ENCODE peak calls at places on chromosome 22, in ten cellular contexts. D is cardiac fibroblast; U is PC-3; L is CD8-positive, alpha-beta T cell; G is astrocyte of the spinal cord; A is HFFc6; T is A673; W is BE2C; B is lower lobe of right lung; K is psoas muscle. Z is an unnamed sample.
A peak's percentile ranks its signal among the peaks of the same experiment; 100 is the strongest.

GRCh38 chr22:30941363-30941740 is 27.2 kb downstream of the MORC2 start:
- DNase-seq in D (no peak), U (no peak), L (peak; percentile 66), G (no peak), A (no peak), T (no peak), W (no peak), B (no peak), K (no peak), Z (no peak)

GRCh38 chr22:35893698-35894097 is 134.9 kb downstream of the RBFOX2 start:
- DNase-seq in D (peak; percentile 43), U (no peak), L (no peak), G (no peak), A (no peak), T (no peak), W (no peak), B (no peak), K (no peak), Z (no peak)

GRCh38 chr22:37760152-37760551 is 47.6 kb upstream of the GCAT start:
- DNase-seq in D (no peak), U (no peak), L (no peak), G (no peak), A (no peak), T (no peak), W (no peak), B (no peak), K (no peak), Z (no peak)

GRCh38 chr22:49838771-49839717 is 11.4 kb upstream of the BRD1 start:
- DNase-seq in D (no peak), U (no peak), L (peak; percentile 87), G (peak; percentile 19), A (no peak), T (peak; percentile 54), W (no peak), B (peak; percentile 45), K (no peak), Z (no peak)

GRCh38 chr22:46025973-46026906 is 49.3 kb upstream of the WNT7B start:
- DNase-seq in D (no peak), U (no peak), L (no peak), G (no peak), A (no peak), T (no peak), W (no peak), B (peak; percentile 28), K (no peak), Z (no peak)

GRCh38 chr22:44268431-44269116 is 44.2 kb downstream of the SHISAL1 start:
- DNase-seq in D (no peak), U (no peak), L (no peak), G (no peak), A (no peak), T (no peak), W (no peak), B (peak; percentile 36), K (no peak), Z (no peak)

GRCh38 chr22:49693848-49694247 is 133.8 kb downstream of the BRD1 start:
- DNase-seq in D (no peak), U (no peak), L (no peak), G (no peak), A (no peak), T (no peak), W (no peak), B (no peak), K (no peak), Z (no peak)

GRCh38 chr22:45896961-45897538 is 79.9 kb downstream of the WNT7B start:
- DNase-seq in D (no peak), U (no peak), L (no peak), G (no peak), A (no peak), T (no peak), W (peak; percentile 74), B (peak; percentile 28), K (peak; percentile 6), Z (no peak)

GRCh38 chr22:45578524-45579147 is 76.0 kb downstream of the FBLN1 start:
- DNase-seq in D (no peak), U (no peak), L (no peak), G (no peak), A (no peak), T (no peak), W (no peak), B (no peak), K (no peak), Z (no peak)

GRCh38 chr22:20392983-20393704 is 807 bp upstream of the ZNF74 start:
- DNase-seq in D (no peak), U (no peak), L (no peak), G (no peak), A (no peak), T (no peak), W (no peak), B (no peak), K (no peak), Z (no peak)

GRCh38 chr22:20395181-20395896 is 1.4 kb downstream of the ZNF74 start:
- DNase-seq in D (no peak), U (no peak), L (no peak), G (no peak), A (no peak), T (no peak), W (no peak), B (no peak), K (no peak), Z (no peak)

GRCh38 chr22:20391222-20391621 is 2.7 kb upstream of the ZNF74 start:
- DNase-seq in D (no peak), U (no peak), L (no peak), G (no peak), A (no peak), T (no peak), W (no peak), B (no peak), K (no peak), Z (no peak)

GRCh38 chr22:20395897-20396287 is 1.9 kb downstream of the ZNF74 start:
- DNase-seq in D (no peak), U (no peak), L (no peak), G (no peak), A (no peak), T (no peak), W (no peak), B (no peak), K (no peak), Z (no peak)

GRCh38 chr22:20393705-20394476 is at the start of gene ZNF74:
- DNase-seq in D (peak; percentile 92), U (peak; percentile 84), L (peak; percentile 90), G (peak; percentile 95), A (peak; percentile 82), T (peak; percentile 97), W (peak; percentile 91), B (peak; percentile 95), K (peak; percentile 92), Z (peak; percentile 81)
- TF ChIP-seq CTCF in D (no peak), U (no peak), L (no peak), G (no peak), A (peak; percentile 21), T (no peak), W (no peak), B (no peak), K (no peak), Z (no peak)

DNA sequence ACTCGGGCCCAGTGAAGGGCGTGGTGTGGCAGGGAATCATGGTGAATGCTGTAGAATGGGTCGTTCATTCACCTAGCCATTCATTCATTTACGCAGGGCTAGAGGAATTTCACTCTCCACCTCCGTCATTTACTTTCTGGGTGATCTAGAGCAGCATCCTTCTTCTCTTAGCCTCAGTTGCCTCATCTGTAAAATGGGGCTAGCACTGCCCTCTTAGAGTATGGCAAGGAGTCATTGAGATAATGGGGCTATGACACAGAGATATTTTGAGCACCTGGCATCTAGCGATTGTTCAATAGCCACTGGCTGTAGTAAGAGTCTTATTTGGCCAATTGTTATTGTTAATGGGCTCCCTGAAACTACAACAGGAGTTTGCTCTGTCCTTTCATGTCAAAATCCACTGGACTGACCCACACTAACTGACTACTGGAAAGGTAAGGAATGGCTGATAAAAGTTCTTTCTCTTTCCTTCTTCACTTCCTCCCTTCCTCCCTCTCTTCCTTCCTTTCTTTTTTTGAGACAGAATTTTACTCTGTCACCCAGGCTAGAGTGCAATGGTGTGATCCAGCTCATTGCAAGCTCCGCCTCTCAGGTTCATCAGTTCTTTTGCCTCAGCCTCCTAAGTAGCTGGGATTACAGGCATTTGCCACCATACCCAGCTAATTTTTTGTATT is 85.4 kb downstream of the IGLL1 start:
- DNase-seq in D (no peak), U (no peak), L (no peak), G (no peak), A (no peak), T (no peak), W (no peak), B (no peak), K (no peak), Z (no peak)
- TF ChIP-seq CTCF in D (no peak), U (no peak), L (no peak), G (no peak), A (no peak), T (no peak), W (no peak), B (no peak), K (no peak), Z (no peak)

GRCh38 chr22:39242809-39243442 is 1.9 kb downstream of the PDGFB start:
- DNase-seq in D (peak; percentile 33), U (peak; percentile 73), L (peak; percentile 73), G (no peak), A (no peak), T (peak; percentile 30), W (no peak), B (no peak), K (no peak), Z (no peak)
- TF ChIP-seq CTCF in D (no peak), U (no peak), L (no peak), G (no peak), A (no peak), T (no peak), W (no peak), B (no peak), K (no peak), Z (no peak)

GRCh38 chr22:41596776-41597634 is 7.4 kb upstream of the PMM1 start:
- DNase-seq in D (peak; percentile 60), U (peak; percentile 48), L (no peak), G (peak; percentile 41), A (peak; percentile 18), T (peak; percentile 49), W (peak; percentile 81), B (peak; percentile 78), K (peak; percentile 45), Z (peak; percentile 49)

GRCh38 chr22:41595703-41596102 is 6.1 kb upstream of the PMM1 start:
- DNase-seq in D (no peak), U (no peak), L (no peak), G (no peak), A (no peak), T (no peak), W (no peak), B (no peak), K (no peak), Z (no peak)

GRCh38 chr22:41598891-41599635 is 9.4 kb upstream of the PMM1 start:
- DNase-seq in D (no peak), U (no peak), L (no peak), G (no peak), A (no peak), T (no peak), W (no peak), B (no peak), K (no peak), Z (no peak)

GRCh38 chr22:41597635-41597953 is 8.0 kb upstream of the PMM1 start:
- DNase-seq in D (no peak), U (no peak), L (no peak), G (no peak), A (no peak), T (no peak), W (no peak), B (no peak), K (no peak), Z (no peak)

DNA sequence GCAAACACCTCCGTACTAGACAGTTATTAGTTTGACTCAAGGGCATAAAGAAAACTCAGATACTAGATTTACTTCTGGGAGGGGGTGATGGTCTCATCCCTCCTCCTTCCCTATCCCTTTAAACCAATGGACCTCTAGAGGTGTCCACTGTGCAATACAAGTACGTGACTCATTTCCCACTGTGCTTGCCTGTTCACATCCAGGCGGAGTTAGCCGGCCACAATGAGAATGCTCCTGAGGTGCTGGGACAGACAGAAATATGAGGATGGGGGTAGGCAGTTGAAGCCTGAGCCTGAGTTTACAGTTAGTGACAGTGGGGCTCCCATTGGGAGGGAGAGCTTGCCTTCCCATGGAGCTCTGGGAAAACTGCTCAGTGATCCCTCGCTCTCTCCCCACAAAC is 8.4 kb upstream of the PMM1 start:
- DNase-seq in D (peak; percentile 83), U (peak; percentile 40), L (no peak), G (peak; percentile 84), A (peak; percentile 90), T (no peak), W (no peak), B (no peak), K (no peak), Z (no peak)
- TF ChIP-seq CTCF in D (no peak), U (no peak), L (no peak), G (no peak), A (no peak), T (no peak), W (no peak), B (no peak), K (no peak), Z (no peak)